ENCODE peak calls at places on chromosome 16, in nine cellular contexts. C is osteocyte, G is brain microvascular endothelial cell, R is ovary, S is K562, I is RWPE1, U is HFFc6, L is neural crest cell, B is Panc1. N is an unnamed sample.

GRCh38 chr16:86955136-86955890 is 361.9 kb downstream of the C16orf95 start:
- DNase-seq in I (no peak), U (no peak), L (no peak), C (no peak), S (no peak), B (no peak), R (no peak), G (no peak), N (no peak)

GRCh38 chr16:30518552-30518951 is 7.8 kb downstream of the ZNF768 start:
- DNase-seq in C (no peak), U (no peak), I (no peak), S (no peak), L (no peak), R (no peak), B (no peak), G (no peak), N (no peak)

GRCh38 chr16:81790277-81790676 is 11.2 kb downstream of the PLCG2 start:
- DNase-seq in U (no peak), I (no peak), B (no peak), G (no peak), C (no peak), S (no peak), L (no peak), R (no peak), N (no peak)

GRCh38 chr16:56478228-56479049 is 27.1 kb downstream of the OGFOD1 start:
- DNase-seq in G (no peak), U (no peak), R (no peak), C (no peak), B (no peak), S (no peak), L (no peak), I (no peak), N (no peak)

GRCh38 chr16:8577678-8578304 is 12.5 kb downstream of the TMEM114 start:
- DNase-seq in L (no peak), R (no peak), S (no peak), G (no peak), C (no peak), I (no peak), U (no peak), B (no peak), N (no peak)

GRCh38 chr16:20216818-20217217 is 110.5 kb downstream of the GP2 start:
- DNase-seq in S (no peak), G (no peak), R (no peak), U (no peak), L (no peak), B (no peak), C (no peak), I (no peak), N (no peak)

GRCh38 chr16:54957403-54957802 is 26.7 kb downstream of the IRX5 start:
- DNase-seq in S (peak), I (peak), B (peak), G (no peak), C (no peak), R (no peak), U (no peak), L (no peak), N (peak)

GRCh38 chr16:27378871-27379580 is 22.9 kb upstream of the IL21R start:
- DNase-seq in L (no peak), G (no peak), C (no peak), U (no peak), S (no peak), R (no peak), B (no peak), I (no peak), N (no peak)

GRCh38 chr16:56192644-56192960 is 1.3 kb downstream of the GNAO1 start:
- DNase-seq in I (no peak), U (no peak), L (no peak), B (no peak), R (no peak), S (no peak), G (no peak), C (no peak), N (no peak)

GRCh38 chr16:29126057-29126494 is 141.2 kb downstream of the LAT start:
- DNase-seq in L (no peak), C (no peak), G (no peak), S (no peak), U (no peak), R (no peak), I (no peak), B (no peak), N (no peak)

GRCh38 chr16:454397-454940 is 29.0 kb downstream of the RAB11FIP3 start:
- DNase-seq in G (no peak), R (no peak), S (no peak), I (no peak), C (no peak), B (no peak), L (no peak), U (no peak), N (no peak)

GRCh38 chr16:83344014-83344413 is 463.8 kb upstream of the HSBP1 start:
- DNase-seq in L (no peak), S (no peak), B (no peak), U (peak), C (no peak), R (no peak), G (peak), I (no peak), N (no peak)

GRCh38 chr16:31157136-31157535 is 7.3 kb upstream of the PRSS36 start:
- DNase-seq in U (no peak), B (no peak), C (no peak), R (no peak), S (peak), L (no peak), I (no peak), G (no peak), N (no peak)

GRCh38 chr16:1974157-1975070 is 2.6 kb downstream of the TBL3 start:
- DNase-seq in C (no peak), U (no peak), R (no peak), L (no peak), I (no peak), S (no peak), G (no peak), B (no peak), N (no peak)

GRCh38 chr16:4679156-4679853 is 14.1 kb upstream of the NUDT16L1 start:
- DNase-seq in U (no peak), I (no peak), R (peak), B (no peak), L (no peak), S (no peak), G (no peak), C (no peak), N (peak)

GRCh38 chr16:54282202-54282922 is 4.2 kb downstream of the IRX3 start:
- DNase-seq in R (no peak), B (no peak), C (no peak), I (peak), U (no peak), G (no peak), L (peak), S (peak), N (no peak)

GRCh38 chr16:65200857-65201256 is 79.0 kb upstream of the CDH11 start:
- DNase-seq in S (no peak), L (no peak), C (no peak), I (no peak), R (no peak), B (no peak), G (no peak), U (no peak), N (no peak)

GRCh38 chr16:85079785-85080602 is 32.3 kb downstream of the CIBAR2 start:
- DNase-seq in B (no peak), L (no peak), I (no peak), R (no peak), U (no peak), C (no peak), S (no peak), G (no peak), N (no peak)

GRCh38 chr16:11354407-11354732 is 9.1 kb downstream of the RMI2 start:
- DNase-seq in G (no peak), U (no peak), L (no peak), S (no peak), R (no peak), B (no peak), I (no peak), C (no peak), N (no peak)

GRCh38 chr16:28181557-28181914 is 30.2 kb downstream of the XPO6 start:
- DNase-seq in S (no peak), R (peak), B (peak), G (peak), L (no peak), U (peak), C (no peak), I (peak), N (peak)

GRCh38 chr16:54402270-54402669 is 115.7 kb upstream of the IRX3 start:
- DNase-seq in R (no peak), U (peak), S (no peak), I (no peak), G (no peak), L (no peak), B (no peak), C (no peak), N (no peak)

GRCh38 chr16:84378567-84378966 is 10.2 kb downstream of the ATP2C2 start:
- DNase-seq in R (no peak), G (no peak), I (no peak), C (no peak), L (no peak), S (no peak), U (no peak), B (no peak), N (no peak)

GRCh38 chr16:83973077-83973476 is 5.0 kb downstream of the NECAB2 start:
- DNase-seq in I (no peak), R (no peak), L (no peak), G (no peak), U (no peak), B (no peak), S (no peak), C (no peak), N (no peak)

GRCh38 chr16:82105107-82105506 is 64.9 kb downstream of the MPHOSPH6 start:
- DNase-seq in B (no peak), U (no peak), C (no peak), I (no peak), R (no peak), G (no peak), L (no peak), S (no peak), N (no peak)

GRCh38 chr16:56576585-56577299 is 11.9 kb downstream of the MT4 start:
- DNase-seq in B (no peak), U (peak), I (peak), C (no peak), G (peak), S (peak), L (peak), R (peak), N (peak)

GRCh38 chr16:61887903-61888302 is 148.3 kb downstream of the CDH8 start:
- DNase-seq in I (no peak), B (no peak), U (no peak), L (no peak), S (no peak), R (no peak), C (no peak), G (peak), N (no peak)

GRCh38 chr16:9248162-9248561 is 156.7 kb downstream of the HAPSTR1 start:
- DNase-seq in R (no peak), B (no peak), U (no peak), G (no peak), C (no peak), L (no peak), I (no peak), S (no peak), N (no peak)

GRCh38 chr16:48500981-48501380 is 109.0 kb downstream of the N4BP1 start:
- DNase-seq in C (no peak), L (no peak), R (no peak), U (no peak), S (no peak), G (no peak), I (no peak), B (no peak), N (no peak)

GRCh38 chr16:47774661-47775060 is 313.5 kb downstream of the PHKB start:
- DNase-seq in R (no peak), U (peak), S (no peak), L (peak), G (peak), C (no peak), B (no peak), I (no peak), N (peak)

GRCh38 chr16:20763461-20764232 is at the start of gene ACSM3:
- DNase-seq in G (peak), C (no peak), R (peak), L (no peak), U (peak), S (peak), I (peak), B (no peak), N (peak)

GRCh38 chr16:27217256-27217655 is 13.9 kb downstream of the KDM8 start:
- DNase-seq in B (no peak), S (peak), G (peak), U (no peak), L (no peak), R (no peak), I (peak), C (no peak), N (no peak)

GRCh38 chr16:21952040-21952792 is 945 bp upstream of the UQCRC2 start:
- DNase-seq in G (peak), B (no peak), L (peak), R (peak), U (peak), I (peak), S (peak), C (peak), N (peak)

GRCh38 chr16:29809031-29809747 is 2.8 kb upstream of the PRRT2 start:
- DNase-seq in R (no peak), U (no peak), C (no peak), L (no peak), S (no peak), G (no peak), I (no peak), B (no peak), N (no peak)

GRCh38 chr16:83808573-83809014 is 816 bp downstream of the HSBP1 start:
- DNase-seq in L (no peak), U (no peak), S (no peak), C (no peak), G (no peak), I (no peak), R (no peak), B (no peak), N (no peak)

GRCh38 chr16:3501783-3502400 is 1.1 kb downstream of the CLUAP1 start:
- DNase-seq in B (no peak), I (no peak), C (no peak), R (no peak), L (no peak), S (no peak), U (no peak), G (no peak), N (no peak)

GRCh38 chr16:10189861-10190390 is 7.7 kb upstream of the GRIN2A start:
- DNase-seq in S (no peak), C (no peak), U (no peak), R (no peak), L (no peak), B (no peak), G (no peak), I (no peak), N (no peak)

GRCh38 chr16:70437017-70437581 is 1.8 kb downstream of the ST3GAL2 start:
- DNase-seq in I (no peak), R (peak), S (peak), B (no peak), L (no peak), C (peak), G (peak), U (peak), N (no peak)

GRCh38 chr16:85390511-85391174 is 222.5 kb upstream of the GSE1 start:
- DNase-seq in L (no peak), I (peak), G (peak), U (peak), B (no peak), C (no peak), R (peak), S (peak), N (peak)

GRCh38 chr16:66728117-66728787 is 23.2 kb downstream of the DYNC1LI2 start:
- DNase-seq in L (no peak), U (peak), C (no peak), I (peak), S (peak), B (no peak), G (no peak), R (peak), N (no peak)

GRCh38 chr16:23901178-23902131 is 65.7 kb downstream of the PRKCB start:
- DNase-seq in S (peak), L (no peak), B (no peak), G (no peak), C (no peak), U (no peak), I (no peak), R (no peak), N (no peak)
- TF ChIP-seq CTCF in S (peak), L (no peak), B (no peak), G (no peak), C (no peak), U (no peak), I (no peak), R (no peak), N (no peak)

GRCh38 chr16:49701867-49702494 is 153.9 kb downstream of the ZNF423 start:
- DNase-seq in U (no peak), R (peak), L (peak), B (no peak), G (no peak), S (no peak), C (no peak), I (no peak), N (no peak)

GRCh38 chr16:49703494-49703893 is 152.4 kb downstream of the ZNF423 start:
- DNase-seq in L (no peak), U (no peak), C (no peak), G (no peak), R (no peak), I (no peak), S (no peak), B (no peak), N (no peak)

GRCh38 chr16:49700928-49701685 is 154.8 kb downstream of the ZNF423 start:
- DNase-seq in L (no peak), B (no peak), U (no peak), I (no peak), G (peak), C (no peak), R (peak), S (no peak), N (no peak)

GRCh38 chr16:49706620-49707355 is 149.1 kb downstream of the ZNF423 start:
- DNase-seq in C (no peak), U (no peak), B (no peak), L (no peak), S (no peak), I (no peak), R (no peak), G (no peak), N (no peak)

GRCh38 chr16:49704586-49705155 is 151.2 kb downstream of the ZNF423 start:
- DNase-seq in C (no peak), G (no peak), R (no peak), S (no peak), B (no peak), U (no peak), L (no peak), I (no peak), N (no peak)
- TF ChIP-seq CTCF in C (no peak), G (peak), R (no peak), S (no peak), B (no peak), U (no peak), L (no peak), I (no peak), N (no peak)

GRCh38 chr16:49617710-49618330 is 238.1 kb downstream of the ZNF423 start:
- DNase-seq in C (peak), U (no peak), B (no peak), G (no peak), L (no peak), I (no peak), R (no peak), S (no peak), N (no peak)

GRCh38 chr16:49619811-49620157 is 236.1 kb downstream of the ZNF423 start:
- DNase-seq in U (no peak), R (no peak), L (no peak), C (peak), G (no peak), S (no peak), I (no peak), B (no peak), N (no peak)

GRCh38 chr16:49615606-49616005 is 240.3 kb downstream of the ZNF423 start:
- DNase-seq in B (no peak), U (no peak), I (no peak), R (no peak), G (no peak), C (peak), L (no peak), S (no peak), N (no peak)

GRCh38 chr16:49618955-49619354 is 237.0 kb downstream of the ZNF423 start:
- DNase-seq in R (no peak), S (no peak), U (no peak), G (no peak), I (no peak), B (no peak), L (no peak), C (peak), N (no peak)

DNA sequence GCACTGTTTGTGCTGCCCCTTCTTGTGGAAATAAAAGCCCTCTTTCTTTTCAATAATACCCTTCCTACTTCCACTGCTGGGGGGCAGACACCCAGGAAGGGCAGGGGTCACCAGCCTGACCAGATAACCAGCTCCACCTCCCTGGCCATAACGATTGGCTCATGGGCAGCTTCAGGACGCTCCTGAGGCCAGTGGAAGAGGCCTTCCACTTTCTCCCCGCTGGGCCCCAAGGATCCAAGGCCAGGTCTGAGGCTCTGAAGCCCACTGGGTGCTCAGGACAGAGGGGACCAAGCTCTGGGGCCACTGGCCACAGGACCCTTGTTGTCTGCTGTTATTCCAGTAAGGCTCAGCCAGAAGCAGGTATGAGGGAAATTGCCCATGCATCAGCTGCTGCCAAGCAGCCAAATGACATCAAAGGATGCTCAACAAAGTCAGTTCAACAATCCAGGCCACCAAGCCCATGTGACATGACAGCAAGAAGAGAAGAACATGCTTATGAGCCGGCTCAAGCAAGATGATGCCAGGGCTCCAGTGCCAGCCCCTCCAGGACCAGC is 238.8 kb downstream of the ZNF423 start:
- DNase-seq in C (peak), G (no peak), B (no peak), R (no peak), L (no peak), U (no peak), I (no peak), S (no peak), N (no peak)
- TF ChIP-seq CTCF in C (no peak), G (no peak), B (no peak), R (no peak), L (no peak), U (no peak), I (no peak), S (no peak), N (no peak)

GRCh38 chr16:17416461-17417221 is 54.1 kb downstream of the XYLT1 start:
- DNase-seq in C (no peak), U (no peak), G (no peak), R (no peak), I (no peak), B (no peak), L (peak), S (no peak), N (no peak)
- TF ChIP-seq CTCF in C (peak), U (no peak), G (peak), R (no peak), I (no peak), B (no peak), L (peak), S (no peak), N (no peak)

DNA sequence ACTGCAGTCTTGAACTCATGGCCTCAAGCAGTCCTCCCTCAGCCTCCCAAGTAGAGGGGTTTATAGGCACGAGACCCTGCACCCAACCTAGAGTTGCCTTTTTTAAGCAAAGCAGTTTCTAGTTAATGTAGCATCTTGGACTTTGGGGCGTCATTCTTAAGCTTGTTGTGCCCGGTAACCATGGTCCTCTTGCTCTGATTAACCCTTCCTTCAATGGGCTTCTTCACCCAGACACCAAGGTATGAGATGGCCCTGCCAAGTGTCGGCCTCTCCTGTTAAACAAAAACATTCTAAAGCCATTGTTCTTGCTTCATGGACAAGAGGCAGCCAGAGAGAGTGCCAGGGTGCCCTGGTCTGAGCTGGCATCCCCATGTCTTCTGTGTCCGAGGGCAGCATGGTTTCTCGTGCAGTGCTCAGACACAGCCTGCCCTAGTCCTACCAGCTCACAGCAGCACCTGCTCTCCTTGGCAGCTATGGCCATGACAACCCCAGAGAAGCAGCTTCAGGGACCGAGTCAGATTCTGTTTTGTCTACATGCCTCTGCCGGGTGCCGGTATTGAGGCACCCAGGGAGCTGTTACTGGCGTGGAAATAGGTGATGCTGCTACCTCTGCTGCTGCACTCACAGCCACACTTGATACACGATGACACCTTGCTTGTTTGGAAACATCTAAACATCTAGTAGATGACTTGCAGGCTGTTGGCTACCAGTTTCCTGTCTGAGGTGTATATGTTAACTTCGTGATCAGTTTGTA is 3.3 kb downstream of the RPL13 start:
- DNase-seq in R (no peak), I (no peak), C (no peak), S (no peak), G (no peak), L (no peak), U (no peak), B (no peak), N (no peak)
- TF ChIP-seq CTCF in R (no peak), I (no peak), C (no peak), S (no peak), G (no peak), L (no peak), U (no peak), B (no peak), N (no peak)

N was measured in PC-9.